ENCODE peak calls at places on chromosomes 1 and 21, in six cellular contexts. Q, U, V, H, W and N are unnamed samples.

GRCh38 chr1:83929184-83929583 is 69.7 kb downstream of the TTLL7 start:
- DNase-seq in V (peak; percentile 49), Q (no peak), H (no peak), U (no peak), W (peak; percentile 70), N (no peak)

GRCh38 chr1:183783342-183783741 is 21.6 kb upstream of the RGL1 start:
- DNase-seq in W (peak; percentile 44), V (no peak), H (no peak), U (no peak), Q (no peak), N (no peak)

GRCh38 chr1:53572061-53572801 is 113.0 kb downstream of the DMRTB1 start:
- DNase-seq in Q (no peak), U (peak; percentile 74), V (no peak), W (peak; percentile 25), H (no peak), N (peak; percentile 69)

GRCh38 chr1:59179673-59180072 is 117.2 kb upstream of the FGGY start:
- DNase-seq in Q (no peak), U (no peak), W (no peak), H (no peak), V (no peak), N (no peak)

GRCh38 chr1:160708821-160709220 is 2.8 kb downstream of the CD48 start:
- DNase-seq in H (no peak), U (no peak), V (no peak), W (no peak), Q (no peak), N (no peak)

GRCh38 chr21:28113718-28114117 is 879.0 kb downstream of the LTN1 start:
- DNase-seq in H (no peak), U (no peak), W (no peak), Q (no peak), V (no peak), N (no peak)

GRCh38 chr21:31222142-31222541 is 121.9 kb downstream of the TIAM1 start:
- DNase-seq in Q (no peak), H (no peak), W (peak; percentile 73), V (peak; percentile 52), U (no peak), N (peak; percentile 45)

GRCh38 chr1:231419738-231420298 is 2.3 kb downstream of the EGLN1 start:
- DNase-seq in Q (no peak), V (no peak), W (no peak), H (no peak), U (no peak), N (no peak)

GRCh38 chr1:153415850-153416570 is at the start of gene S100A7A:
- DNase-seq in W (no peak), H (no peak), Q (no peak), U (no peak), V (no peak), N (no peak)

GRCh38 chr1:37498872-37499617 is 15.5 kb downstream of the MEAF6 start:
- DNase-seq in V (no peak), W (peak; percentile 70), H (no peak), Q (no peak), U (no peak), N (peak; percentile 23)

GRCh38 chr1:89941110-89941770 is 53.7 kb upstream of the ZNF326 start:
- DNase-seq in H (peak; percentile 82), U (no peak), V (no peak), Q (no peak), W (no peak), N (peak; percentile 30)

GRCh38 chr1:243264718-243265117 is 8.9 kb downstream of the SDCCAG8 start:
- DNase-seq in Q (no peak), H (peak; percentile 89), V (peak; percentile 69), U (no peak), W (peak; percentile 78), N (no peak)

GRCh38 chr21:44846485-44847260 is 26.8 kb downstream of the PTTG1IP start:
- DNase-seq in Q (peak; percentile 33), V (no peak), H (peak; percentile 78), U (no peak), W (peak; percentile 51), N (no peak)

GRCh38 chr1:151327223-151327902 is at the start of gene PI4KB:
- DNase-seq in W (peak; percentile 99), Q (peak; percentile 75), H (peak; percentile 98), U (peak; percentile 96), V (peak; percentile 96), N (peak; percentile 98)

GRCh38 chr21:29018540-29018939 is 609 bp downstream of the RWDD2B start:
- DNase-seq in V (no peak), H (peak; percentile 28), U (no peak), Q (no peak), W (peak; percentile 56), N (no peak)

GRCh38 chr1:19835573-19835972 is 20.5 kb upstream of the RNF186 start:
- DNase-seq in W (no peak), U (peak; percentile 22), H (no peak), Q (no peak), V (no peak), N (no peak)

GRCh38 chr1:248807067-248807737 is 18.5 kb downstream of the SH3BP5L start:
- DNase-seq in Q (peak; percentile 53), W (peak; percentile 51), V (no peak), H (peak; percentile 66), U (peak; percentile 43), N (peak; percentile 41)

GRCh38 chr1:50529510-50529909 is 106.3 kb upstream of the DMRTA2 start:
- DNase-seq in U (no peak), W (no peak), H (no peak), Q (no peak), V (no peak), N (no peak)

GRCh38 chr1:47384083-47384482 is 32.0 kb upstream of the FOXE3 start:
- DNase-seq in U (no peak), Q (no peak), W (no peak), H (no peak), V (no peak), N (no peak)

GRCh38 chr1:84913025-84913892 is 20.3 kb upstream of the LPAR3 start:
- DNase-seq in H (peak; percentile 23), U (no peak), Q (no peak), W (peak; percentile 70), V (no peak), N (no peak)

GRCh38 chr1:223123238-223123976 is 19.6 kb downstream of the TLR5 start:
- DNase-seq in W (peak; percentile 81), U (peak; percentile 71), V (peak; percentile 32), Q (peak; percentile 62), H (peak; percentile 69), N (peak; percentile 68)

GRCh38 chr1:20362856-20363255 is 72.2 kb downstream of the VWA5B1 start:
- DNase-seq in H (no peak), U (no peak), W (no peak), Q (no peak), V (no peak), N (no peak)

GRCh38 chr1:51551081-51551480 is 32.0 kb upstream of the EPS15 start:
- DNase-seq in Q (no peak), U (no peak), V (no peak), H (peak; percentile 61), W (no peak), N (no peak)

GRCh38 chr1:6497215-6497866 is 5.9 kb upstream of the PLEKHG5 start:
- DNase-seq in Q (peak; percentile 52), V (no peak), W (peak; percentile 41), H (peak; percentile 56), U (peak; percentile 70), N (peak; percentile 45)

GRCh38 chr1:115062542-115063004 is 26.7 kb downstream of the TSPAN2 start:
- DNase-seq in Q (peak; percentile 66), V (no peak), U (peak; percentile 61), H (peak; percentile 16), W (peak; percentile 30), N (no peak)

GRCh38 chr1:245566952-245567351 is 412.2 kb downstream of the KIF26B start:
- DNase-seq in W (peak; percentile 37), H (no peak), V (no peak), U (no peak), Q (no peak), N (no peak)

GRCh38 chr1:67264899-67265298 is 42.8 kb upstream of the IL12RB2 start:
- DNase-seq in U (no peak), Q (no peak), H (peak; percentile 28), W (no peak), V (no peak), N (no peak)

GRCh38 chr1:100631015-100631521 is 88.5 kb upstream of the VCAM1 start:
- DNase-seq in W (peak; percentile 22), H (peak; percentile 62), V (peak; percentile 23), Q (no peak), U (peak; percentile 41), N (no peak)

GRCh38 chr1:65717815-65718454 is 74.8 kb upstream of the PDE4B start:
- DNase-seq in H (peak; percentile 25), V (peak; percentile 10), U (no peak), Q (no peak), W (peak; percentile 41), N (peak; percentile 23)

GRCh38 chr21:43916691-43917514 is 51.9 kb downstream of the AGPAT3 start:
- DNase-seq in V (no peak), H (peak; percentile 76), U (no peak), W (no peak), Q (peak; percentile 39), N (no peak)

GRCh38 chr21:18744840-18745239 is 341.3 kb upstream of the TMPRSS15 start:
- DNase-seq in H (no peak), W (no peak), U (no peak), Q (no peak), V (no peak), N (no peak)

GRCh38 chr1:99598738-99599411 is 47.0 kb upstream of the PALMD start:
- DNase-seq in W (peak; percentile 7), H (no peak), V (no peak), Q (no peak), U (no peak), N (no peak)

GRCh38 chr1:33097137-33097611 is 16.2 kb downstream of the AZIN2 start:
- DNase-seq in U (no peak), V (no peak), Q (no peak), W (peak; percentile 60), H (no peak), N (no peak)

GRCh38 chr21:36647279-36648093 is 51.4 kb upstream of the SIM2 start:
- DNase-seq in U (peak; percentile 35), V (no peak), Q (no peak), H (no peak), W (peak; percentile 63), N (no peak)